ENCODE peak calls at places on chromosomes 11 and 22, in four cellular contexts. Z is stimulated activated CD4-positive, alpha-beta T cell treated with anti-CD3 and anti-CD28 coated beads, Interleukin-4, amount 100 ng/mL, for 1 hour; W is amniotic stem cell; I is pancreas. G is an unnamed sample.

GRCh38 chr22:20965104-20965887 is 1.8 kb upstream of the AIFM3 start:
- DNase-seq in Z (no peak), I (peak), W (no peak), G (no peak)

GRCh38 chr11:134503104-134503503 is 91.1 kb upstream of the B3GAT1 start:
- DNase-seq in Z (no peak), I (no peak), W (no peak), G (no peak)

GRCh38 chr11:66258473-66258893 is 10.0 kb upstream of the RAB1B start:
- DNase-seq in W (no peak), I (no peak), Z (no peak), G (no peak)

GRCh38 chr11:8097926-8098325 is 16.9 kb downstream of the TUB start:
- DNase-seq in I (no peak), W (no peak), Z (no peak), G (no peak)

GRCh38 chr11:86740628-86741488 is 59.5 kb upstream of the PRSS23 start:
- DNase-seq in W (peak), I (no peak), Z (no peak), G (no peak)

GRCh38 chr11:75706260-75706729 is 11.3 kb upstream of the MOGAT2 start:
- DNase-seq in I (peak), Z (peak), W (peak), G (peak)

GRCh38 chr11:111378773-111379499 is at the start of gene POU2AF1:
- DNase-seq in W (peak), Z (peak), I (no peak), G (no peak)

GRCh38 chr11:63769044-63769718 is 606 bp upstream of the ZFTA start:
- DNase-seq in Z (peak), W (no peak), I (peak), G (peak)

GRCh38 chr11:13896990-13897353 is 65.6 kb upstream of the SPON1 start:
- DNase-seq in Z (no peak), I (no peak), W (no peak), G (no peak)

GRCh38 chr11:110973401-110973980 is 261.3 kb upstream of the ARHGAP20 start:
- DNase-seq in I (no peak), W (no peak), Z (no peak), G (no peak)

GRCh38 chr11:20164152-20164551 is 3.9 kb upstream of the DBX1 start:
- DNase-seq in I (no peak), Z (no peak), W (no peak), G (no peak)

GRCh38 chr22:41524283-41524682 is 20.0 kb downstream of the POLR3H start:
- DNase-seq in W (no peak), Z (no peak), I (peak), G (no peak)

GRCh38 chr11:112784323-112785073 is 176.7 kb upstream of the NCAM1 start:
- DNase-seq in Z (no peak), I (no peak), W (no peak), G (no peak)

GRCh38 chr11:113874096-113874919 is 1.1 kb downstream of the USP28 start:
- DNase-seq in I (no peak), W (no peak), Z (no peak), G (no peak)

GRCh38 chr11:45248501-45249011 is 37.6 kb downstream of the SYT13 start:
- DNase-seq in Z (no peak), W (no peak), I (no peak), G (no peak)

GRCh38 chr22:33625959-33626358 is 294.3 kb downstream of the LARGE1 start:
- DNase-seq in I (no peak), W (no peak), Z (no peak), G (no peak)

GRCh38 chr22:41146573-41146972 is 54.2 kb downstream of the EP300 start:
- DNase-seq in Z (no peak), W (no peak), I (no peak), G (no peak)

GRCh38 chr22:22130956-22131355 is 113.6 kb upstream of the VPREB1 start:
- DNase-seq in W (no peak), I (no peak), Z (no peak), G (no peak)

GRCh38 chr11:24478718-24479117 is 18.1 kb upstream of the LUZP2 start:
- DNase-seq in Z (no peak), I (no peak), W (no peak), G (no peak)

GRCh38 chr11:46170797-46171196 is 49.5 kb upstream of the PHF21A start:
- DNase-seq in W (no peak), I (no peak), Z (no peak), G (no peak)

GRCh38 chr11:27914080-27914479 is 193.9 kb downstream of the KIF18A start:
- DNase-seq in W (no peak), Z (no peak), I (no peak), G (no peak)

GRCh38 chr22:23882370-23882769 is 11.8 kb upstream of the MIF start:
- DNase-seq in Z (no peak), I (peak), W (no peak), G (no peak)

GRCh38 chr11:35487532-35488078 is 37.8 kb downstream of the PAMR1 start:
- DNase-seq in Z (no peak), W (no peak), I (no peak), G (peak)

GRCh38 chr11:119218141-119218878 is 12.2 kb downstream of the CBL start:
- DNase-seq in Z (no peak), I (no peak), W (peak), G (no peak)

GRCh38 chr11:10728779-10729472 is 22.1 kb upstream of the CTR9 start:
- DNase-seq in I (no peak), Z (no peak), W (no peak), G (peak)

GRCh38 chr22:27719535-27720227 is 81.9 kb downstream of the MN1 start:
- DNase-seq in Z (no peak), W (no peak), I (no peak), G (no peak)

GRCh38 chr11:46438211-46438610 is 46.6 kb upstream of the CHRM4 start:
- DNase-seq in W (no peak), Z (no peak), I (no peak), G (no peak)